ENCODE peak calls at places on chromosomes 5 and 9, in six cellular contexts. H, L, P, V, Q and C are unnamed samples.

GRCh38 chr5:116084231-116084630 is 594 bp upstream of the COMMD10 start:
- DNase-seq in P (no peak), V (peak), H (no peak), Q (peak), L (no peak), C (no peak)

GRCh38 chr9:7970666-7971335 is 171.2 kb upstream of the DMAC1 start:
- DNase-seq in V (peak), L (no peak), Q (no peak), P (no peak), H (no peak), C (peak)

GRCh38 chr5:54480296-54480695 is 24.8 kb downstream of the HSPB3 start:
- DNase-seq in Q (no peak), V (peak), L (no peak), H (no peak), P (no peak), C (no peak)

GRCh38 chr9:136052433-136052880 is 42.6 kb downstream of the NACC2 start:
- DNase-seq in V (no peak), H (peak), L (peak), P (no peak), Q (peak), C (no peak)

GRCh38 chr9:125822902-125823301 is 75.7 kb downstream of the PBX3 start:
- DNase-seq in Q (no peak), V (no peak), P (no peak), L (no peak), H (no peak), C (no peak)

GRCh38 chr9:6029581-6029980 is 14.2 kb upstream of the RANBP6 start:
- DNase-seq in Q (no peak), L (no peak), P (no peak), V (no peak), H (no peak), C (no peak)

GRCh38 chr9:76846307-76846706 is 59.6 kb downstream of the PRUNE2 start:
- DNase-seq in L (no peak), V (no peak), Q (no peak), H (no peak), P (no peak), C (no peak)

GRCh38 chr9:93184439-93185221 is 691 bp downstream of the WNK2 start:
- DNase-seq in V (no peak), L (no peak), H (no peak), P (no peak), Q (peak), C (no peak)

GRCh38 chr9:115395511-115396021 is 277.6 kb upstream of the TNC start:
- DNase-seq in V (peak), L (no peak), Q (no peak), H (no peak), P (no peak), C (no peak)

GRCh38 chr9:133934512-133935221 is 57.5 kb downstream of the VAV2 start:
- DNase-seq in V (peak), H (no peak), L (no peak), P (no peak), Q (no peak), C (no peak)

GRCh38 chr9:23825143-23825531 is 903 bp downstream of the ELAVL2 start:
- DNase-seq in V (no peak), H (no peak), P (no peak), Q (peak), L (no peak), C (no peak)

GRCh38 chr9:122214507-122214906 is 14.2 kb downstream of the LHX6 start:
- DNase-seq in V (no peak), L (no peak), H (no peak), P (no peak), Q (no peak), C (no peak)

GRCh38 chr9:37906312-37907239 is 2.6 kb upstream of the SLC25A51 start:
- DNase-seq in P (no peak), Q (no peak), L (peak), V (no peak), H (no peak), C (no peak)

GRCh38 chr9:77488439-77489126 is 159.5 kb downstream of the GNA14 start:
- DNase-seq in P (no peak), V (peak), Q (peak), L (no peak), H (no peak), C (no peak)

GRCh38 chr9:90441814-90442213 is 200.8 kb downstream of the DIRAS2 start:
- DNase-seq in L (no peak), Q (no peak), V (no peak), P (no peak), H (no peak), C (no peak)

GRCh38 chr5:150641006-150641570 is 628 bp downstream of the SYNPO start:
- DNase-seq in Q (peak), H (peak), P (no peak), V (peak), L (peak), C (peak)

GRCh38 chr5:133906303-133906702 is 62.1 kb downstream of the C5orf15 start:
- DNase-seq in L (no peak), V (no peak), Q (no peak), H (no peak), P (no peak), C (no peak)

GRCh38 chr9:135847833-135848232 is 59.5 kb downstream of the CAMSAP1 start:
- DNase-seq in Q (no peak), V (no peak), H (no peak), P (no peak), L (no peak), C (no peak)

GRCh38 chr9:113675475-113675941 is 200.6 kb upstream of the ZNF618 start:
- DNase-seq in H (peak), Q (no peak), L (no peak), P (peak), V (peak), C (peak)

GRCh38 chr5:87302061-87302460 is 34.4 kb downstream of the RASA1 start:
- DNase-seq in V (peak), Q (no peak), H (no peak), L (no peak), P (no peak), C (peak)

GRCh38 chr5:124612023-124612422 is 134.4 kb downstream of the ZNF608 start:
- DNase-seq in V (no peak), H (no peak), Q (no peak), L (no peak), P (no peak), C (no peak)

GRCh38 chr5:52947851-52948250 is 41.3 kb upstream of the ITGA2 start:
- DNase-seq in H (no peak), Q (no peak), L (no peak), V (peak), P (no peak), C (peak)

GRCh38 chr5:33981408-33982171 is 2.9 kb downstream of the SLC45A2 start:
- DNase-seq in L (no peak), Q (no peak), P (no peak), V (peak), H (no peak), C (no peak)

GRCh38 chr5:66122379-66123034 is 21.6 kb upstream of the SREK1 start:
- DNase-seq in Q (no peak), V (peak), H (no peak), P (no peak), L (no peak), C (no peak)

GRCh38 chr9:109805054-109805453 is 25.1 kb downstream of the PALM2AKAP2 start:
- DNase-seq in V (peak), P (no peak), H (no peak), L (no peak), Q (no peak), C (no peak)

GRCh38 chr5:167998148-167998767 is 293.2 kb upstream of the WWC1 start:
- DNase-seq in L (no peak), P (no peak), V (peak), Q (no peak), H (no peak), C (peak)

GRCh38 chr5:108615216-108615615 is 132.5 kb upstream of the FER start:
- DNase-seq in V (peak), H (no peak), P (no peak), L (no peak), Q (no peak), C (peak)

GRCh38 chr9:76423216-76424177 is 29.3 kb upstream of the RFK start:
- DNase-seq in L (no peak), V (no peak), H (no peak), Q (no peak), P (no peak), C (no peak)

GRCh38 chr9:114869845-114870244 is 60.5 kb downstream of the TNFSF8 start:
- DNase-seq in L (no peak), Q (peak), H (no peak), V (no peak), P (no peak), C (no peak)

GRCh38 chr5:175059687-175060194 is 335.4 kb downstream of the MSX2 start:
- DNase-seq in Q (peak), P (no peak), H (peak), L (peak), V (no peak), C (peak)

GRCh38 chr5:14115323-14115895 is 27.7 kb upstream of the TRIO start:
- DNase-seq in H (no peak), V (peak), L (no peak), Q (no peak), P (no peak), C (no peak)

GRCh38 chr9:110844121-110844520 is 175.5 kb downstream of the MUSK start:
- DNase-seq in P (no peak), H (no peak), L (no peak), Q (no peak), V (no peak), C (no peak)

GRCh38 chr9:110842976-110843375 is 174.4 kb downstream of the MUSK start:
- DNase-seq in P (no peak), H (no peak), V (no peak), L (no peak), Q (no peak), C (no peak)

GRCh38 chr9:110847661-110848060 is 179.1 kb downstream of the MUSK start:
- DNase-seq in P (no peak), Q (no peak), V (peak), H (no peak), L (no peak), C (no peak)

GRCh38 chr9:110837401-110838005 is 168.9 kb downstream of the MUSK start:
- DNase-seq in P (no peak), L (no peak), V (no peak), Q (no peak), H (no peak), C (no peak)

GRCh38 chr9:110842169-110842568 is 173.6 kb downstream of the MUSK start:
- DNase-seq in Q (no peak), L (no peak), P (no peak), H (no peak), V (no peak), C (no peak)
- TF ChIP-seq CTCF in Q (peak), L (no peak), P (no peak), H (no peak), V (no peak), C (no peak)

GRCh38 chr9:14066815-14067214 is 247.1 kb downstream of the NFIB start:
- DNase-seq in P (no peak), H (no peak), Q (no peak), V (no peak), L (no peak), C (no peak)

GRCh38 chr9:14072850-14073249 is 241.1 kb downstream of the NFIB start:
- DNase-seq in L (no peak), Q (no peak), V (no peak), P (no peak), H (no peak), C (no peak)

GRCh38 chr9:14068690-14069089 is 245.3 kb downstream of the NFIB start:
- DNase-seq in P (no peak), V (no peak), Q (no peak), L (no peak), H (no peak), C (no peak)

GRCh38 chr9:14075218-14075617 is 238.7 kb downstream of the NFIB start:
- DNase-seq in P (no peak), H (no peak), Q (no peak), L (no peak), V (no peak), C (no peak)

DNA sequence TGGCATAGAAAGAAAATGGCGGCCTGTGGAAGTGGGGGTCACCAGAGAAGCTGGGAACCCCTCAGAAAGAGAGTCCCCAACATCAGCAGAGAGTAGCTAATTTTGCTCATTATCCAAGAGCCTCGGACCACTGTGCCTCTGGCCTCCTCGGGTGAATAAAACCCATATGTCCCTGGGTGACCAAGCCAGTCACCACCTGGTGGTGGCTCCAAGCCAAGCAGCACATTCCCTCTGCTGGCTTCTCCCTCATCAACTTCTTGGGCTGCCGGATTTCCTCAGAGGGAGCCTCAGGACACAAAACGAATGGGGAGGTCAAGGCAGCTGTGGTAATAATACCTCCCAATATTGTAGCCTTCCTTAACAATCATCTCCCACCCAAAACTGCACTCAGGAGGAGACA is 242.5 kb downstream of the NFIB start:
- DNase-seq in P (no peak), H (no peak), L (no peak), V (no peak), Q (no peak), C (no peak)
- TF ChIP-seq CTCF in P (no peak), H (no peak), L (no peak), V (no peak), Q (peak), C (no peak)

DNA sequence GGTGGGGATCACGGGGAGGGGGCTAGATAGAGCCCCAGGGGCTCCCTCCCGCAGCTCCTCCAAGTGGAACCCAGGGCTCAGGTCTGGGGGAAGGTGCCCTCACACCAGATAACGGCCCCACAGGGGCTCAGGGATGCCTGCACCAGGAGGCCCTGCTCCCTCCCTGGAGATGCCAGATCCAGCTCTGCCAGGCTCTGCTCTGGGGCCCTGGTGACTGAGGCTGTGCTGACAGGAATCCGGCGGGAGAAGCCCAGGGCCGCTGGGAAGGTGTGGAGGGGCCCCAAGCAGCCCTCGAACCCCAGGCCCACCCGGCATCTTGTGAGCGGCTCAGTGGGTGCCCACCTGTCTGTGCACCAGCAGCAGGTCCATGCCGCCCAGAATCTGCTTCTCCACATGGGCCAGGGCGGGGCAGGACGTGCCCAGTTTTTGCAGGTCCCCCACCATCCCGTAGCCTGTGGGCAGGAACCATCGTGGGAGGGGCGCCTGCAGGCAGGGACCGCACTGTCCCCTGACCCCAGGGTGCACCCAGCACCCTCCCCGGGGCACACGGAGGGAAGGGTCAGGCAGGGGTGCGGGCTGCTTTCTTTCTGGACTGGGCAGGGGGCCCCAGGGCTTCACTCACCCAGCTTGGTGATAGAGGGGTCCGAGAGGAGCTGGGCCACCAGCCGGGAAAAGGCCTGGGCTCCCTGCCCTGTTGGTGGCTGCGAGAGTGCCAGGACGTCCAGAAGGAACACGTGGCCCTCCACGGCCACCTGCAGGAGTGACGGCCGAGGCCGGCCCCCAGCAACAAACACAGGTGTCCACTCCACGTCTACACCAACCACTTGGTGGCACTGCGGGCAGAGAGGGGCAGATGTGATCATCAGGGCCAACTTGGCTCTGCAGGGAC is 48.9 kb upstream of the NRARP start:
- DNase-seq in P (no peak), L (no peak), V (no peak), H (no peak), Q (no peak), C (no peak)
- TF ChIP-seq CTCF in P (no peak), L (no peak), V (no peak), H (no peak), Q (no peak), C (no peak)

DNA sequence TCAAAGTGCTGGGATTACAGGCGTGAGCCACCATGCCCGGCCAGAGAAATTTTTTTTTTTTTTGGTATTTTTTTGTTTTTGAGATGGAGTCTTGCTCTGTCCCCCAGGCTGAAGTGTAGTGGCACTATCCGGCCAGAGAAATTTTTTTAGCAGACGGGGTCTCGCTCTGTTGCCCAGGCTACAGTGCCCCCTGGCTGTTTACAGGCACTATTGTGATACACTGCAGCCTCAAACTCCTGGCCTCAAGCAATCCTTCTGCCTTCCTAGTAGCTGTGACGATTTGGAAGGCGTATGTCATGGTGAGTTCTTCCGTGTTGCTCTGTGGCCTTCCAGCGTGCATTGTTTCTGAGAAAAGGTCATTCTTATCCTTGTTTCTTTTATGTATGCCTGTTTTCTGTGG is 47.5 kb downstream of the CNOT6 start:
- DNase-seq in L (no peak), P (no peak), H (no peak), Q (no peak), V (no peak), C (no peak)
- TF ChIP-seq CTCF in L (no peak), P (no peak), H (no peak), Q (no peak), V (peak), C (no peak)

DNA sequence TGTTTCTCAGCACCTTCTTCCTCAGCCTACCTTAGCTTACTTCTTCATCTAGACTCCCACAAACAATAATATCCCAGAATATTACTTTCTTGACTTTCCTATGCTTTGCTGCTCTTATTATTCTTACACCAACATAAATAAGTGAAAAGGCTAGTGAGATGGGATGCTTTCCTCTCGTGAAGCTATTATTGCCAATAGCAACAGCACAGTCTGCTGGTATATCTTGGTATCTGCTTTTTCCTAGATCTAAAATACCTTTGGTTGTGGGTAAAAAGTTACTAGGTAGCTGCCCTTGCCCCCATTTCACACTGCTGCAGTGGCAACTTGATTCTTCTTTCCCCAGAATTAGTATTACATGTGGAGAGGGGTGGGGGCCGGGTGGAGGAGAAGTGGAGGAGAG is 26.1 kb upstream of the GLIPR2 start:
- DNase-seq in Q (no peak), V (no peak), P (no peak), L (no peak), H (no peak), C (no peak)
- TF ChIP-seq CTCF in Q (no peak), V (peak), P (no peak), L (peak), H (no peak), C (peak)

GRCh38 chr5:111407562-111407961 is 104.8 kb downstream of the STARD4 start:
- DNase-seq in V (no peak), P (no peak), H (no peak), Q (no peak), L (no peak), C (no peak)

GRCh38 chr5:111404270-111404769 is 108.0 kb downstream of the STARD4 start:
- DNase-seq in Q (no peak), P (no peak), V (no peak), L (no peak), H (no peak), C (no peak)

GRCh38 chr5:111399113-111399512 is 113.2 kb downstream of the STARD4 start:
- DNase-seq in V (no peak), Q (no peak), H (no peak), L (no peak), P (no peak), C (no peak)

GRCh38 chr5:111398013-111398412 is 114.3 kb downstream of the STARD4 start:
- DNase-seq in P (no peak), L (no peak), Q (no peak), H (no peak), V (no peak), C (no peak)

GRCh38 chr5:111401906-111402305 is 110.4 kb downstream of the STARD4 start:
- DNase-seq in L (no peak), V (no peak), H (no peak), Q (no peak), P (no peak), C (no peak)
- TF ChIP-seq CTCF in L (no peak), V (peak), H (no peak), Q (no peak), P (no peak), C (no peak)